ENCODE peak calls at places on chromosomes 7 and 10, in six cellular contexts. X, R, H, C, Y and A are unnamed samples.

GRCh38 chr7:133724148-133724547 is 403.0 kb upstream of the LRGUK start:
- DNase-seq in X (no peak), R (no peak), H (no peak), C (no peak), Y (no peak), A (no peak)

GRCh38 chr10:113187066-113187777 is 237.2 kb downstream of the TCF7L2 start:
- DNase-seq in X (no peak), R (no peak), H (no peak), C (no peak), Y (no peak), A (no peak)

GRCh38 chr7:41996381-41997035 is 240.5 kb downstream of the GLI3 start:
- DNase-seq in X (peak), R (no peak), H (peak), C (peak), Y (peak), A (no peak)

GRCh38 chr10:44786451-44786850 is 124.7 kb upstream of the TMEM72 start:
- DNase-seq in X (peak), R (no peak), H (peak), C (no peak), Y (no peak), A (no peak)

GRCh38 chr10:103472005-103472404 is 7.0 kb downstream of the CALHM3 start:
- DNase-seq in X (no peak), R (no peak), H (no peak), C (no peak), Y (no peak), A (no peak)

GRCh38 chr10:68606918-68607317 is 46.8 kb downstream of the TET1 start:
- DNase-seq in X (no peak), R (no peak), H (no peak), C (no peak), Y (no peak), A (no peak)

GRCh38 chr7:74012842-74013249 is 15.1 kb upstream of the ELN start:
- DNase-seq in X (peak), R (no peak), H (peak), C (no peak), Y (no peak), A (no peak)

GRCh38 chr10:58384095-58384494 is 1.1 kb upstream of the TFAM start:
- DNase-seq in X (no peak), R (peak), H (no peak), C (no peak), Y (no peak), A (peak)

GRCh38 chr10:31644931-31645633 is 283.5 kb downstream of the ARHGAP12 start:
- DNase-seq in X (peak), R (no peak), H (peak), C (no peak), Y (no peak), A (peak)

GRCh38 chr10:43299579-43299978 is 32.7 kb upstream of the RASGEF1A start:
- DNase-seq in X (no peak), R (peak), H (no peak), C (no peak), Y (no peak), A (no peak)

GRCh38 chr10:130485958-130486680 is 349.9 kb downstream of the GLRX3 start:
- DNase-seq in X (no peak), R (no peak), H (no peak), C (no peak), Y (no peak), A (no peak)

GRCh38 chr7:142808461-142808801 is 37.7 kb downstream of the PRSS2 start:
- DNase-seq in X (no peak), R (no peak), H (no peak), C (no peak), Y (no peak), A (no peak)

GRCh38 chr10:112631501-112632410 is 184.7 kb downstream of the VTI1A start:
- DNase-seq in X (no peak), R (no peak), H (no peak), C (no peak), Y (no peak), A (no peak)

GRCh38 chr10:63713191-63714144 is 192.3 kb downstream of the REEP3 start:
- DNase-seq in X (peak), R (no peak), H (peak), C (no peak), Y (peak), A (no peak)

GRCh38 chr7:43888983-43889945 is 17.1 kb downstream of the URGCP start:
- DNase-seq in X (peak), R (no peak), H (no peak), C (no peak), Y (no peak), A (no peak)

GRCh38 chr7:64613653-64614052 is 50.8 kb upstream of the ZNF680 start:
- DNase-seq in X (no peak), R (no peak), H (no peak), C (no peak), Y (no peak), A (no peak)

GRCh38 chr7:69602522-69602921 is 4.2 kb downstream of the AUTS2 start:
- DNase-seq in X (no peak), R (no peak), H (no peak), C (no peak), Y (no peak), A (no peak)

GRCh38 chr7:112233048-112233697 is 26.7 kb downstream of the ZNF277 start:
- DNase-seq in X (no peak), R (no peak), H (no peak), C (no peak), Y (no peak), A (no peak)

GRCh38 chr10:116045957-116046356 is 227.0 kb downstream of the GFRA1 start:
- DNase-seq in X (no peak), R (no peak), H (no peak), C (no peak), Y (no peak), A (no peak)

GRCh38 chr7:33874943-33875342 is 30.4 kb upstream of the BMPER start:
- DNase-seq in X (peak), R (no peak), H (peak), C (peak), Y (no peak), A (no peak)

GRCh38 chr7:45500257-45500656 is 73.9 kb upstream of the ADCY1 start:
- DNase-seq in X (no peak), R (no peak), H (no peak), C (no peak), Y (no peak), A (no peak)

GRCh38 chr10:43046288-43046991 is 30.4 kb upstream of the RET start:
- DNase-seq in X (no peak), R (no peak), H (no peak), C (no peak), Y (no peak), A (no peak)

GRCh38 chr10:58064714-58065528 is 202.8 kb downstream of the IPMK start:
- DNase-seq in X (peak), R (no peak), H (peak), C (peak), Y (peak), A (peak)

GRCh38 chr10:24310104-24310503 is 101.2 kb downstream of the KIAA1217 start:
- DNase-seq in X (no peak), R (no peak), H (no peak), C (no peak), Y (no peak), A (no peak)

GRCh38 chr10:74932648-74933047 is 106.2 kb downstream of the KAT6B start:
- DNase-seq in X (no peak), R (no peak), H (no peak), C (no peak), Y (no peak), A (no peak)

GRCh38 chr7:43294080-43294630 is 181.7 kb downstream of the HECW1 start:
- DNase-seq in X (peak), R (no peak), H (peak), C (peak), Y (peak), A (no peak)

GRCh38 chr10:86139066-86139657 is 227.4 kb downstream of the GRID1 start:
- DNase-seq in X (no peak), R (no peak), H (no peak), C (no peak), Y (no peak), A (no peak)

GRCh38 chr10:4699950-4700730 is 125.9 kb upstream of the AKR1E2 start:
- DNase-seq in X (no peak), R (no peak), H (no peak), C (no peak), Y (no peak), A (no peak)

GRCh38 chr10:103921750-103922195 is 3.8 kb upstream of the STN1 start:
- DNase-seq in X (peak), R (peak), H (no peak), C (no peak), Y (no peak), A (no peak)

GRCh38 chr7:14446829-14447228 is 455.7 kb downstream of the DGKB start:
- DNase-seq in X (no peak), R (no peak), H (no peak), C (no peak), Y (no peak), A (no peak)

GRCh38 chr7:19001854-19002253 is 115.6 kb downstream of the TWIST1 start:
- DNase-seq in X (no peak), R (no peak), H (no peak), C (no peak), Y (no peak), A (no peak)

GRCh38 chr7:157619753-157620525 is 283.1 kb downstream of the DNAJB6 start:
- DNase-seq in X (no peak), R (no peak), H (no peak), C (no peak), Y (no peak), A (no peak)

GRCh38 chr10:68315582-68315981 is 16.3 kb upstream of the HNRNPH3 start:
- DNase-seq in X (no peak), R (no peak), H (no peak), C (no peak), Y (no peak), A (no peak)